ENCODE peak calls at places on chromosomes 7 and 10, in nine cellular contexts. C is GM20000, V is bronchial epithelial cell, L is AG04450, G is psoas muscle, M is osteocyte, W is neural crest cell, X is MCF 10A, O is cardiac muscle cell. S is an unnamed sample.

GRCh38 chr7:24728503-24729364 is 28.5 kb downstream of the GSDME start:
- DNase-seq in C (no peak), V (no peak), L (no peak), G (no peak), M (peak; percentile 57), W (no peak), X (no peak), O (no peak), S (no peak)

GRCh38 chr10:122879339-122880273 is at the start of gene FAM24B:
- DNase-seq in C (peak; percentile 94), V (peak; percentile 98), L (peak; percentile 98), G (peak; percentile 96), M (no peak), W (no peak), X (peak; percentile 98), O (peak; percentile 91), S (peak; percentile 96)

GRCh38 chr7:91660734-91661355 is 219.7 kb downstream of the MTERF1 start:
- DNase-seq in C (no peak), V (peak; percentile 23), L (no peak), G (no peak), M (no peak), W (no peak), X (no peak), O (no peak), S (no peak)

GRCh38 chr7:26440993-26441636 is 149.5 kb downstream of the SNX10 start:
- DNase-seq in C (no peak), V (no peak), L (no peak), G (no peak), M (no peak), W (peak; percentile 24), X (no peak), O (no peak), S (no peak)

GRCh38 chr10:24849537-24850299 is 102.7 kb downstream of the PRTFDC1 start:
- DNase-seq in C (no peak), V (peak; percentile 94), L (no peak), G (no peak), M (peak; percentile 30), W (no peak), X (peak; percentile 56), O (no peak), S (no peak)

GRCh38 chr7:151207315-151207714 is 3.0 kb downstream of the H2BK1 start:
- DNase-seq in C (no peak), V (no peak), L (no peak), G (no peak), M (no peak), W (no peak), X (no peak), O (no peak), S (no peak)

GRCh38 chr7:137987011-137987334 is 14.9 kb downstream of the CREB3L2 start:
- DNase-seq in C (no peak), V (no peak), L (no peak), G (no peak), M (no peak), W (no peak), X (no peak), O (no peak), S (no peak)

GRCh38 chr10:14068851-14069250 is 261.9 kb downstream of the FRMD4A start:
- DNase-seq in C (no peak), V (no peak), L (no peak), G (no peak), M (no peak), W (no peak), X (no peak), O (no peak), S (no peak)

GRCh38 chr10:5896765-5897340 is 6.8 kb downstream of the FBH1 start:
- DNase-seq in C (no peak), V (no peak), L (no peak), G (no peak), M (no peak), W (no peak), X (no peak), O (no peak), S (no peak)

GRCh38 chr7:19203686-19204085 is 58.5 kb upstream of the FERD3L start:
- DNase-seq in C (no peak), V (no peak), L (no peak), G (no peak), M (no peak), W (no peak), X (no peak), O (no peak), S (no peak)

GRCh38 chr7:916291-916941 is 38.1 kb downstream of the ADAP1 start:
- DNase-seq in C (no peak), V (no peak), L (no peak), G (peak; percentile 55), M (no peak), W (no peak), X (no peak), O (no peak), S (no peak)

GRCh38 chr7:50738932-50739331 is 43.8 kb downstream of the GRB10 start:
- DNase-seq in C (no peak), V (no peak), L (no peak), G (no peak), M (no peak), W (no peak), X (no peak), O (no peak), S (no peak)

GRCh38 chr7:44882899-44883298 is 2.4 kb downstream of the PURB start:
- DNase-seq in C (no peak), V (peak; percentile 23), L (no peak), G (no peak), M (no peak), W (no peak), X (no peak), O (no peak), S (no peak)

GRCh38 chr10:49273082-49273465 is 25.9 kb upstream of the C10orf71 start:
- DNase-seq in C (no peak), V (no peak), L (no peak), G (no peak), M (peak; percentile 70), W (no peak), X (no peak), O (no peak), S (no peak)

GRCh38 chr10:3467052-3467906 is 294.7 kb upstream of the PITRM1 start:
- DNase-seq in C (no peak), V (peak; percentile 99), L (peak; percentile 91), G (peak; percentile 90), M (no peak), W (no peak), X (peak; percentile 97), O (no peak), S (no peak)
- TF ChIP-seq CTCF in C (no peak), V (peak; percentile 72), L (no peak), G (peak; percentile 60), M (peak; percentile 65), W (no peak), X (peak; percentile 55), O (peak; percentile 57), S (no peak)

GRCh38 chr7:2518737-2519118 is 846 bp upstream of the LFNG start:
- DNase-seq in C (no peak), V (no peak), L (no peak), G (no peak), M (no peak), W (no peak), X (no peak), O (no peak), S (no peak)

GRCh38 chr7:2519119-2519930 is at the start of gene LFNG:
- DNase-seq in C (peak; percentile 100), V (peak; percentile 59), L (peak; percentile 57), G (peak; percentile 92), M (peak; percentile 93), W (peak; percentile 71), X (peak; percentile 84), O (peak; percentile 96), S (peak; percentile 98)

GRCh38 chr7:2521341-2521745 is 1.8 kb downstream of the LFNG start:
- DNase-seq in C (no peak), V (no peak), L (no peak), G (no peak), M (no peak), W (no peak), X (no peak), O (no peak), S (no peak)

GRCh38 chr7:2520808-2521146 is 1.2 kb downstream of the LFNG start:
- DNase-seq in C (no peak), V (no peak), L (no peak), G (no peak), M (no peak), W (no peak), X (peak; percentile 26), O (no peak), S (no peak)

DNA sequence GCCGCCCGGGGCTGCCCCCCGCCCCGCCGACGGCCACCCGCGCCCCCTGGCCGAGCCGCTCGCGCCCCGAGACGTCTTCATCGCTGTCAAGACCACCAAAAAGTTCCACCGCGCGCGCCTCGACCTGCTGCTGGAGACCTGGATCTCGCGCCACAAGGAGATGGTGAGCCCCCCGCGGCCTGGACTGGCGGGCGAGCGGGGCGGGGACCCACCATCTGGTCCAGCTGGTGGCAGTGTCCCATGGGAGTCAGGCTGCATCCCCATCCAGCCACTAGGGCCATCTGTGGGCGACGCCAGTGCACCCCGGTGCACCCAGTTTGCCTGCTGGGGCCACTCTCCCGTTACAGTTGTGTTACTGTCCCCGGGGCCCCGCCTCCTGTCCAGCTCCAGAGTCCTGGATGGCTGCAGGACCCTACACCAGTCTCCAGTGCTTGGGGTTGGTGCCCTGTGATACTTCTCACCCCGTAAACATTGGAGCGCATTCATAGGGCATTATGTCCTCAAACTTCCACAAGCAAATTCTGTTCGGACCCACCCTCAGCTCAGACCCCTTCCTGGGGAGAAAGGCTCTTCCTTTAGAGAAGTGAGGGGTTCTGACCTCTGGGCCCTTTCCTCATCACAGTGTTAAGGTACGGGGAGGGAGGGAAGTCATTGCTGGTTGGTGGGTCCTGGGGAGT is 695 bp downstream of the LFNG start:
- DNase-seq in C (peak; percentile 61), V (no peak), L (no peak), G (no peak), M (no peak), W (peak; percentile 39), X (peak; percentile 30), O (peak; percentile 23), S (no peak)
- TF ChIP-seq CTCF in C (no peak), V (peak; percentile 16), L (peak; percentile 4), G (no peak), M (no peak), W (peak; percentile 24), X (no peak), O (no peak), S (no peak)

DNA sequence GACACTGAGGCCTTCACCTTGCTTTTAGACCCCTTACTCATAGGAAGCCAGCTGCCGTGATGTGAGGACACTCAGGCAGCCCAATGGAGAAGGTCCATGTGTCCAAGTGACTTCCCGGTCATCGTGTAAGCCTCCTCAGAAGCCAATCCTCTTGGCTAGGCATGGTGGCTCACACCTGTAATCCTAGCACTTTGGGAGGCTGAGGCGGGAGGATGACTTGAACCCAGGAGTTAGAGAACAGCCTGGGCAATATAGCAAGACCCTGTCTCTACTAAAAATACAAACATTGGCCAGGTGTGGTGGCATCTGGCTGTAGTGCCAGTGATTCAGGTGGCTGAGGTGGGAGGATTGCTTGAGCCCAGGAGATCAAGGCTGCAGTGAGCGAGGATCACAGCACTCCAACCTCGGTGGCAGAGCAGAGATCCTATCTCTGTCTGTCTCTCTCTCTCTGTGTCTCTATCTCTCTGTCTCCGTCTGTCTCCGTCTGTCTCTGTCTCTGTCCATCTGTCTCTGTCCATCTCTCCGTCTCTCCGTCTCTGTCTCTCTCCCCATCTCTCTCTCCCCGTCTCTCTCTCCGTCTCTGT is 27.8 kb downstream of the KPNA7 start:
- DNase-seq in C (no peak), V (no peak), L (no peak), G (no peak), M (no peak), W (no peak), X (no peak), O (no peak), S (no peak)
- TF ChIP-seq CTCF in C (no peak), V (no peak), L (no peak), G (no peak), M (no peak), W (no peak), X (no peak), O (no peak), S (no peak)

GRCh38 chr10:98790817-98791216 is 344.1 kb upstream of the HPS1 start:
- DNase-seq in C (no peak), V (peak; percentile 14), L (no peak), G (no peak), M (no peak), W (no peak), X (peak; percentile 18), O (peak; percentile 35), S (peak; percentile 22)
- TF ChIP-seq CTCF in C (peak; percentile 8), V (peak; percentile 43), L (peak; percentile 53), G (no peak), M (peak; percentile 31), W (peak; percentile 61), X (peak; percentile 41), O (peak; percentile 32), S (no peak)